ENCODE peak calls at places on chromosomes 6 and 20, in five cellular contexts. Q is Peyer's patch, R is cardiac muscle cell, U is tibial artery, W is hepatocyte. Y is an unnamed sample. For H3K9me3 and H3K4me1, the result is how much of the 10 kb centered on the place peaks cover.

GRCh38 chr6:148874698-148875293 is 128.0 kb downstream of the UST start:
- DNase-seq in U (no peak), W (no peak), Q (no peak), R (peak), Y (no peak)

GRCh38 chr20:50788868-50789125 is 6.1 kb upstream of the BCAS4 start:
- DNase-seq in U (no peak), R (peak), W (no peak), Q (no peak), Y (peak)

GRCh38 chr20:5658897-5659296 is 91.3 kb upstream of the SHLD1 start:
- DNase-seq in U (peak), Q (peak), R (peak), W (peak), Y (peak)

GRCh38 chr20:18056174-18057105 is 1.3 kb downstream of the OVOL2 start:
- DNase-seq in R (peak), Q (no peak), U (no peak), W (peak), Y (peak)

GRCh38 chr20:50642288-50642803 is 49.0 kb downstream of the RIPOR3 start:
- DNase-seq in U (no peak), Q (no peak), W (no peak), R (peak), Y (no peak)

GRCh38 chr20:59176812-59177211 is 13.2 kb downstream of the ZNF831 start:
- DNase-seq in Q (no peak), U (no peak), R (no peak), W (no peak), Y (no peak)

GRCh38 chr6:79605061-79605460 is 26.1 kb upstream of the SH3BGRL2 start:
- DNase-seq in R (no peak), W (no peak), Q (no peak), U (no peak), Y (no peak)

GRCh38 chr20:39282619-39283092 is 320.5 kb downstream of the DHX35 start:
- DNase-seq in U (no peak), Q (no peak), R (no peak), W (no peak), Y (no peak)

GRCh38 chr6:134954272-134954990 is 4.5 kb upstream of the ALDH8A1 start:
- DNase-seq in W (peak), R (no peak), Q (no peak), U (no peak), Y (no peak)

GRCh38 chr20:15708984-15709598 is 864.2 kb downstream of the KIF16B start:
- DNase-seq in Q (peak), U (no peak), W (peak), R (peak), Y (peak)

GRCh38 chr6:82616386-82617028 is 252.9 kb downstream of the TPBG start:
- DNase-seq in W (no peak), Q (no peak), R (peak), U (no peak), Y (no peak)

GRCh38 chr20:64077876-64078551 is 1.3 kb downstream of the RGS19 start:
- DNase-seq in Q (peak), R (no peak), U (no peak), W (no peak), Y (peak)

GRCh38 chr6:136647363-136647763 is 97.1 kb upstream of the MAP7 start:
- DNase-seq in U (no peak), R (peak), W (peak), Q (no peak), Y (no peak)

GRCh38 chr6:55827818-55828522 is 47.4 kb downstream of the BMP5 start:
- DNase-seq in Q (no peak), U (no peak), R (no peak), W (no peak), Y (no peak)

GRCh38 chr20:18412202-18412901 is 54.5 kb downstream of the DZANK1 start:
- DNase-seq in R (no peak), U (no peak), W (no peak), Q (peak), Y (no peak)

GRCh38 chr6:111975501-111975900 is 78.4 kb upstream of the CCN6 start:
- DNase-seq in W (no peak), R (no peak), U (no peak), Q (no peak), Y (no peak)

GRCh38 chr20:35768731-35769664 is 2.8 kb upstream of the PHF20 start:
- DNase-seq in W (peak), R (peak), U (peak), Q (peak), Y (peak)

GRCh38 chr6:109760208-109760607 is 69.1 kb downstream of the FIG4 start:
- DNase-seq in Q (no peak), W (no peak), R (no peak), U (no peak), Y (no peak)

GRCh38 chr6:134253681-134254080 is 64.2 kb downstream of the SGK1 start:
- DNase-seq in U (no peak), Q (no peak), W (peak), R (peak), Y (no peak)

GRCh38 chr6:5359413-5359812 is 98.1 kb downstream of the FARS2 start:
- DNase-seq in Q (no peak), R (no peak), W (no peak), U (no peak), Y (no peak)

GRCh38 chr6:88807622-88808021 is 155.8 kb downstream of the RNGTT start:
- DNase-seq in R (no peak), Q (no peak), W (no peak), U (no peak), Y (no peak)

GRCh38 chr6:94389218-94389617 is 969.9 kb upstream of the EPHA7 start:
- DNase-seq in R (no peak), Q (no peak), U (no peak), W (no peak), Y (no peak)

DNA sequence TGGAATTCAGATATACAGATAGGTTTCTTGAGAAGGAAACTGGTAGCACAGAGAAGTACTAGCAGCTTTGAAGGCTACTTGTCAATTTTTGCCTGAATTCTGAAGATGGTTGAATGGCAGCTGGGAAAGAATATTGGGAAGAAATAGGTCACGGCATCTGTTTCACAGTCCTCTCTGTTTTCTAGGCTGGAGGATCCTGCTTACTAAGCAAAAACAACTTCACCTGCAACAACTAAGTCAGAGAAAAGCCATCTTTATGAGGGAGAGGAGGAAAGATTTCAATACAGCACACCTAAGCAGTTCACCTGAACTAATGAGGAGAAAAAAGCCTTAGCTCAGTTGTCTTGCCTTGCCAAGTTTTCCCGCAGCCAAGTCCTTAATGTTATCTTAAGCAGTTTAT is 975.5 kb upstream of the EPHA7 start:
- DNase-seq in U (no peak), Q (no peak), W (no peak), R (no peak), Y (no peak)
- TF ChIP-seq CTCF in U (no peak), Q (no peak), W (no peak), R (no peak), Y (no peak)

DNA sequence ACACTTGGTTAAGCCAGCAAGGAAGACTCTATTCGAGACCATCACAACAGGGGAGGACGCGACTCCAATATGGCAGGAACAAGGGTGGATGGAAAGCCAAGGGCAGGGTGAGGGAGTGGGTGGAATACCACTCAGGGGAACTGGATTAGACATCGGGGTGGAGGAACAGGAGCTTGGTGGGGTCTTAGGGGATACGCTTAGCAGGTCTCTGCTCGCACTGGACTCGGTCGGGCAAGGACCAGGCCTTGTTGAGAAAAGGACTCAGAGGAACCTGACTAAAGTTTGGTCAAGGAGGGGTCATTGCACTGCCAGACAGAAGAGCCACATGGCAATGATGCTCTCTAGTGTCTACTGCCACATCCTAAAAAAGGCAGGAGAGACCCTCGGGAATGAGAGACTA is 10.5 kb downstream of the DUSP22 start:
- DNase-seq in R (no peak), W (no peak), U (no peak), Q (no peak), Y (no peak)
- H3K9me3 ChIP-seq in R (under half), W (under half), U (under half), Q (under half), Y (under half)

GRCh38 chr20:53903652-53903987 is 166.8 kb downstream of the BCAS1 start:
- DNase-seq in W (no peak), Q (no peak), R (no peak), U (peak), Y (no peak)

GRCh38 chr20:53901064-53901463 is 169.3 kb downstream of the BCAS1 start:
- DNase-seq in R (peak), U (no peak), Q (no peak), W (peak), Y (no peak)

GRCh38 chr20:53901697-53902096 is 168.7 kb downstream of the BCAS1 start:
- DNase-seq in U (no peak), R (no peak), Q (no peak), W (no peak), Y (no peak)

GRCh38 chr20:53904261-53904660 is 166.1 kb downstream of the BCAS1 start:
- DNase-seq in W (no peak), R (no peak), Q (no peak), U (peak), Y (no peak)

DNA sequence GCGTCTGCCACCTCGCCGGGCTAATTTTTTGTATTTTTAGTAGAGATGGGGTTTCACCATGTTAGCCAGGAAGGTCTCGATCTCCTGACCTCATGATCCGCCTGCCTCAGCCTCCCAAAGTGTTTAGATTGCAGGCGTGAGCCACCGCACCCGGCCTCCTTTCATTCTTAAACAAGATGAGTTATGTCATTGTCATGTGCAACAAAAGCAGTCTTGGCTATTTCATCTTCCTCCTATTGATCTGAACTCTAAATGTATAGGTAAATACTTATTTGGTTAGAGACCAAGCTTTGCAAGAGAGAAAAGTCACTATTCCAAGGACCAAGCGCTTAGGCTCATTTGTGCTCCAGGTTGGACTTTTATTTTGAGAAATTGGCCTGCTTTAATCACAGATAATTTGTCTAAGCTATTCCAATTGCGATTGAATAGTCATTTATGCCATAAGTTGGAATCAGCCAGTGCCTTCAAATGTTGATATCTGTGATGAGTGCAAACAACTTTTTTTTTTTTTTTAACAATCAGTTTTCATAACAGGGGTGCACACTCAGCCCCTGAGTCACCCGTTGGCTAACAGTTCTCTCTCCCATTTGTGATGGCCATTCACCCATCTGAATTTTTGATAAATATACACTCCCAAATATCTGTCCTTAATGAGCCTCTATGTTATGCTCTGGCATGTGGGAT is 167.3 kb downstream of the BCAS1 start:
- DNase-seq in R (no peak), Q (no peak), W (no peak), U (peak), Y (no peak)
- H3K4me1 ChIP-seq in R (under half), Q (under half), W (under half), U (under half), Y (under half)

DNA sequence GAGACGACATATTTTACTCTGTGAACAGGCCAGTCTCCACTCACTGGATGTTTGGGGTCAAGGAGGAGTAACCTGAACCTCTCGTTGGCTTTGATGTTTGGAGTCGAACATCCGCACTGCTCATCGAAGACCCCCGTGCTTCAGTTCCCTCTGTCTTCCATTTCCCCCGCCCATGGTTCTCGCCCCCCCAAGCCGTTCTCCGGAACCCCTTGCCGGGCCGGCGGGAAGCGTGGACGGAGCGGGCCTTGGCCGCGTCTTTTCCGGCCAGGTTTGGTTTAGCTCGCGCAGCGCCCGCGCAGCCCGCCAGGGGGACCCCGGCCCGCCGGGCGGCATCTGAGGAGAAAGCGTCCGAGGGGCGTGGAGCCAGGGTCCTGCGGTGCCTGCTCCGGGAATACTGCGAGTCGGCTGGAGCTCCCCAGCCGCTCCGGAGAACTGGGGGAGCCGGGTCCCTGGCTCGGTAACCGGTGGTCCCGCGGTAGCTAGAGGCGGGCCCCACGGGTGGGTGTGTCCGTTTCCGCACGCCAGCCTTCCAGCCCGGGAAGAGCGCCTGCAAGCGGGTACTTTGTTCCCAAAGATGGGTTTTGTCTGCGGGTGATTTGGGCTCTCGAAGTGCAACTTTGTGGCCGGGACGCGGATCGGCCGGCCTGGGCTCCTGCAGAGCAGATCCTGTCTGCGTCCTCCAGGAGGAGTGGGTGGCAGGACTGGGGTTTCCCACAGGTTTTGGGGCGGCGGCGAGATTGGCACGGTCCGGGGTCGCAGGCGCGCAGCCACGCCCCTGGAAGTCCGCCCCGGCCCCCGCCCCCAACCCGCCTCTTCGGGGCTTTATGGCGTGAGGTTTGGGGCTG is 429 bp upstream of the TMEM200A start:
- DNase-seq in W (peak), Q (peak), R (peak), U (no peak), Y (peak)
- TF ChIP-seq CTCF in W (peak), Q (peak), R (peak), U (peak), Y (peak)

GRCh38 chr20:56234110-56234509 is 14.4 kb upstream of the MC3R start:
- DNase-seq in U (no peak), R (no peak), W (no peak), Q (no peak), Y (no peak)

GRCh38 chr20:56237337-56237736 is 11.2 kb upstream of the MC3R start:
- DNase-seq in Q (no peak), R (no peak), U (no peak), W (no peak), Y (no peak)
- H3K9me3 ChIP-seq in Q (under half), R (under half), U (under half), W (under half), Y (under half)

DNA sequence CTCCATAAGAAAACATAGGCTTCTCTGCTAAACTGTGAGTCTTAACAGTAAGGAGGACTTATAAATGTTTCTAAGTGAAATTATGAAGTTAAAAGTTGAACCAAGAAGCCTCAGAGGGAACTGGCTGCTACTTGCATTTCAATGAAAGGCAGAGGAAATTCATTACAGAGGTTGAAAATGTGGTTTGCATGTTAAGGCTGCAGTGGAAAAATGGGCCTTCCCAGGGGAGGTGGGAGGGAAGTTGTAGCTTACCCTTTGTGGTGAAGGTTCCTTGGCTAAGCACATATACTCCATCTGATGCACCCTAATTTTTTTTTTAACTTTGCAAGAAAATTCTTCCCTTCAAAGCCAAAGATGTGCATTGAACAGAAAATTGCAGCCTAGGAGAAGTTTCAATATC is 134.3 kb downstream of the CARMIL1 start:
- DNase-seq in Q (no peak), W (no peak), R (peak), U (no peak), Y (no peak)
- H3K4me1 ChIP-seq in Q (under half), W (under half), R (half or more), U (under half), Y (half or more)

GRCh38 chr6:26568601-26569432 is 27.9 kb upstream of the ABT1 start:
- DNase-seq in R (peak), Q (peak), U (peak), W (peak), Y (peak)
- TF ChIP-seq CTCF in R (peak), Q (no peak), U (no peak), W (peak), Y (peak)

GRCh38 chr6:22755605-22756004 is 186.2 kb downstream of the HDGFL1 start:
- DNase-seq in W (no peak), Q (no peak), R (no peak), U (no peak), Y (no peak)
- H3K9me3 ChIP-seq in W (under half), Q (under half), R (under half), U (under half), Y (under half)

GRCh38 chr6:2245103-2245953 is at the start of gene GMDS:
- DNase-seq in Q (peak), U (peak), W (peak), R (peak), Y (peak)
- H3K4me1 ChIP-seq in Q (under half), U (under half), W (under half), R (under half), Y (under half)

Y was measured in lower lobe of right lung.